ENCODE peak calls at places on chromosomes 6 and 20, in five cellular contexts. Q is fibroblast of lung, Y is ovary, M is psoas muscle, S is tibial nerve. X is an unnamed sample.

GRCh38 chr20:14488756-14489479 is 151.5 kb upstream of the FLRT3 start:
- DNase-seq in M (no peak), Q (no peak), S (no peak), Y (no peak), X (no peak)

GRCh38 chr6:72622094-72622540 is 253 bp downstream of the KCNQ5 start:
- DNase-seq in S (no peak), Q (no peak), Y (peak), M (peak), X (no peak)

GRCh38 chr20:60903325-60903958 is 348.6 kb upstream of the CDH4 start:
- DNase-seq in Y (no peak), Q (no peak), M (no peak), S (no peak), X (no peak)

GRCh38 chr6:112180095-112180820 is 74.1 kb downstream of the LAMA4 start:
- DNase-seq in Q (peak), Y (no peak), M (no peak), S (no peak), X (peak)

GRCh38 chr6:138685257-138685656 is 88.3 kb upstream of the CCDC28A start:
- DNase-seq in M (no peak), Q (no peak), Y (no peak), S (no peak), X (no peak)

GRCh38 chr6:24858154-24858801 is 59.6 kb upstream of the ARMH2 start:
- DNase-seq in Q (peak), Y (no peak), M (no peak), S (no peak), X (no peak)

GRCh38 chr6:108888052-108888451 is 39.8 kb downstream of the ARMC2 start:
- DNase-seq in Q (no peak), M (no peak), Y (no peak), S (no peak), X (no peak)

GRCh38 chr20:43722153-43722505 is 4.7 kb downstream of the GTSF1L start:
- DNase-seq in Q (no peak), M (no peak), Y (no peak), S (no peak), X (no peak)

GRCh38 chr6:44662461-44663121 is 275.1 kb downstream of the CDC5L start:
- DNase-seq in Q (no peak), S (no peak), M (no peak), Y (no peak), X (peak)

GRCh38 chr20:62835931-62836861 is 19.3 kb downstream of the COL9A3 start:
- DNase-seq in Y (peak), M (no peak), Q (no peak), S (no peak), X (no peak)

GRCh38 chr6:106870069-106870468 is 104.5 kb downstream of the CD24 start:
- DNase-seq in S (no peak), Y (no peak), M (no peak), Q (no peak), X (peak)

GRCh38 chr6:119273287-119273686 is 76.3 kb downstream of the MAN1A1 start:
- DNase-seq in M (no peak), S (no peak), Y (no peak), Q (no peak), X (no peak)

GRCh38 chr6:6284231-6284966 is 36.1 kb downstream of the F13A1 start:
- DNase-seq in S (no peak), Q (no peak), M (no peak), Y (no peak), X (no peak)

DNA sequence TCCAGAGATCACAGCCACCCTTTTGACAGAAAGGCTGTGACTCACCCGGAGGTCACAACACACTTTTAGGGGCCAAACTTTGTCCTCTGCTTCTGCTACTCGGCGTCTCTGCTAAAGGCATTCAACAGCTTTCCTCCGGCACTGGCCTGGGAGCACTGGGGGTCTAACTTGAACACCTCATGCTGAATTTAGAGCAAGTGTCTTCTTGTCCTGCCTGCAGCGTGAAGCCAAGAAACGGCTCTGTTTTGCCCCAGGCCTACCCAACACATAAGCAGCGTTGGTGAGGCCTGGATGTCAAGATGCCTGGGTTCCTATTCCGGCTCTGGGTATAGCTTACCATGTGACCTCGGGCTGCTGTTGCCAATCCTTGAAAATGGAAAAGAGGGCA is 2.3 kb downstream of the CDH22 start:
- DNase-seq in Q (no peak), S (no peak), M (no peak), Y (no peak), X (no peak)
- H3K4me3 ChIP-seq in Q (no peak), S (no peak), M (no peak), Y (no peak), X (no peak)

DNA sequence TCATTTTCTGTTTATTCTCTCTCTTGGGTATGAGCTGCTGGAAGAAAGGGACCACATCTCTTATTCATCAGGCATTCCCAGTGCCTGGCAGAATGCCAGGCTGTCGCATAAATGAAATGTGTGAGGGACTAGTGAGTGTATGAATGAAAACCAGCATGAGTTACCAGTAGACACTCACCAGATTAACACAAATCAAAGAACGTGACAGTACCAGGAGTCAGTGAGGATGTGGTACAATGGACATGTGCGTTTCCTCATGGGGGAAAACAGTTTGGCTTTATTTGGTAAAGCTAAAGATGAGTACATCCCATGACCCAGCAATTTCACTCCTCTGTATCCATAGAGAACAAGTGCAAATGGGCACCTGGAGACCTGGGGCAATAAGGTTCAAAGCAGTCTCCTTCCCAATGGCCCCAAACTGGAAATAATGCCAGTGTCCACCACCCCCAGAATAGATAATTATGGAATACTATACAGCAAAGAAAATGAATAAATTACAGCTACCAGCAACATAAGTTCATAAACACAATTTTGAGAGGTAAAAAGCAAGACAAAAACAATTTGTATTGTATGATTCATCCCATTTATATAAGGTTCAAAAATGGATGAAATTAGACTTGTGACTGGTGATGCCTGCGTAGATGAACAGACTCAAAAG is 93.3 kb downstream of the CDH22 start:
- DNase-seq in M (no peak), Y (no peak), S (no peak), Q (no peak), X (no peak)
- TF ChIP-seq CTCF in M (no peak), Y (no peak), S (no peak), Q (no peak), X (no peak)

GRCh38 chr6:46626228-46626909 is 26.2 kb downstream of the CYP39A1 start:
- DNase-seq in M (no peak), S (peak), Q (peak), Y (no peak), X (peak)
- H3K4me3 ChIP-seq in M (no peak), S (no peak), Q (no peak), Y (no peak), X (no peak)

GRCh38 chr20:18362916-18363315 is 74.6 kb downstream of the ZNF133 start:
- DNase-seq in M (no peak), Y (no peak), S (no peak), Q (no peak), X (no peak)

GRCh38 chr20:18363708-18364107 is 75.4 kb downstream of the ZNF133 start:
- DNase-seq in Q (no peak), S (no peak), Y (no peak), M (no peak), X (no peak)

GRCh38 chr20:18361678-18362077 is 73.4 kb downstream of the ZNF133 start:
- DNase-seq in Y (no peak), M (no peak), Q (no peak), S (no peak), X (no peak)

GRCh38 chr20:18360601-18361000 is 72.3 kb downstream of the ZNF133 start:
- DNase-seq in Y (no peak), M (no peak), Q (no peak), S (no peak), X (no peak)

GRCh38 chr20:18359854-18360253 is 71.5 kb downstream of the ZNF133 start:
- DNase-seq in Q (no peak), Y (no peak), M (no peak), S (no peak), X (no peak)
- TF ChIP-seq CTCF in Q (no peak), Y (no peak), M (no peak), S (no peak), X (no peak)

DNA sequence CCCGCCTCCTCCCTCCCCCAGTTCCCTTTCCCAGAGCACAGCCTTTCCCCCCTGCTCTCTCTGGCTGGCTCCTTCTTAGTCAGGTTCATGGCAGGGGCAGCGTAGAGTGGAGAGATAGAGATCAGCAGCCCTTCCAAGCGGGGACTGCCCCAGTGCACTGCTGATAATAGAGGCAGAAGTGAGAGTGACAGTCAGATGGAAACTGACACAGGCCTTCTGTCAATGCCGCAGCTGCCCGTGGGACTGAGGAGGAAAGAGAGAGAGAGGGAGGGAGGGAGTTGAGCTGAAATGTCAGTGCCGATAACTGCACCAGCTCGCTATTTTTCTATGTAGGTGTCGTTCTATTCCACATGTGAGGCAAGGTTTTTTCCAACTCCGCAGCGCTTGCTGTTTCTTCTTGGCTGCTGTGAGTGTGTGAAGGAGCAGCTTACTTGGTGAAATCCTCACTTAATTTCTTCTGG is 386.2 kb upstream of the MMS22L start:
- DNase-seq in Q (peak), Y (no peak), S (no peak), M (no peak), X (peak)
- H3K4me3 ChIP-seq in Q (peak), Y (no peak), S (peak), M (peak), X (peak)

GRCh38 chr6:157667211-157668033 is 155.6 kb upstream of the SNX9 start:
- DNase-seq in Y (no peak), S (peak), M (no peak), Q (peak), X (peak)

GRCh38 chr6:157670466-157671186 is 152.4 kb upstream of the SNX9 start:
- DNase-seq in Q (peak), M (peak), S (peak), Y (no peak), X (no peak)

GRCh38 chr6:157668690-157669089 is 154.4 kb upstream of the SNX9 start:
- DNase-seq in Q (no peak), Y (no peak), S (no peak), M (no peak), X (no peak)

GRCh38 chr6:157668034-157668401 is 155.0 kb upstream of the SNX9 start:
- DNase-seq in S (no peak), M (no peak), Y (no peak), Q (no peak), X (no peak)

DNA sequence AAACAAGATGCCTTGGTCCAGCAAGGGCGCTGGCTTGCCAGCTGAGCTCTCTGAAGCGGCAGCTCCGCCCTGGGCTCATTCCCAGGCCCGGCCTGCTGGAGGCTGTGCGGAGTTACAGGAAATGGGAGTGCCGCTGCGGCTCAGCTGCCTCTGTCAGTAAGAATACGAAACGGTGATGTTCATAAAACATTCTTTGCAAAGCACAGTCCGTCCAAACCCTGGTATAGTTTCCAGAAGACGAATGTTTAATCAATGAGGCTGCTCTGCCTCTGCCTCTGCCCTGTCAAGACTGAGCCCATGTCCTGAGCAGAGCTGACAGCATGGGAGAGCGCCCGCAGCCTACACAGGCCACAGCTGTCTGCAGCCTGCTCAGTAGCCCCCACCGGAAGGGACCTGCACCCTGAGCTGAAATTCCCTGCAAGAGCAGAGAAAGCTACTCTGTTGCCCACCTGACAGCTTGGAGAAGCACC is 153.3 kb upstream of the SNX9 start:
- DNase-seq in Y (peak), M (peak), Q (peak), S (peak), X (peak)
- TF ChIP-seq CTCF in Y (no peak), M (peak), Q (peak), S (no peak), X (peak)

DNA sequence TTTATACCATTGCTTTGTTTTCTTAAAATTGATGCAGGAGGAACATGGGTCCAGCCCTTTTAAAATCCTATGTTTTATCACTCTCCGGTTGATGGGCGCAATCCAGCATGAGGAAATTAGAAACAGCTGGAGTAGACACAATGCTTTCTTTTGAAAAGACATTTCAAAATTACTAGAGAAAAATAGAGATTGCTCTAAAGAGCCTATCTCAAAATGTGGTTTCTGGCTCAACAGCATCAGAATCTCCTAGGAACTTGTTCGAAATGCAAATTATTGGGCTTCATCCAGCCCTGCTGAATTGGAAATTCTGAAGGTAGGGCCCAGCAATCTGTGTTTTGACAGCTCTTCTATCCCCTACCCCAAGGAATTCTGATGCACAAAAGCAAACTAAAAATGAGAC is 190.8 kb upstream of the BMP2 start:
- DNase-seq in M (no peak), Q (peak), S (no peak), Y (no peak), X (peak)
- H3K4me3 ChIP-seq in M (no peak), Q (no peak), S (no peak), Y (no peak), X (no peak)